ENCODE peak calls at places on chromosomes 1 and 21, in eight cellular contexts. T is PC-3, X is GM23248, Z is HCT116, V is OCI-LY7, Q is hepatocyte, M is MM.1S, U is SK-N-SH. I is an unnamed sample.

GRCh38 chr1:25572708-25573590 is 29.5 kb downstream of the LDLRAP1 start:
- DNase-seq in T (peak; percentile 64), X (peak; percentile 81), Z (no peak), V (peak; percentile 72), Q (peak; percentile 79), M (peak; percentile 21), U (peak; percentile 85), I (peak; percentile 88)

GRCh38 chr21:34524671-34525601 is 12.9 kb upstream of the KCNE1 start:
- DNase-seq in T (peak; percentile 30), X (peak; percentile 83), Z (no peak), V (no peak), Q (peak; percentile 56), M (no peak), U (no peak), I (peak; percentile 81)

GRCh38 chr1:213394837-213395236 is 343.8 kb downstream of the RPS6KC1 start:
- DNase-seq in T (no peak), X (no peak), Z (no peak), V (no peak), Q (no peak), M (no peak), U (no peak), I (no peak)

GRCh38 chr1:116868386-116868785 is 41.3 kb upstream of the PTGFRN start:
- DNase-seq in T (no peak), X (peak; percentile 53), Z (no peak), V (no peak), Q (no peak), M (no peak), U (no peak), I (no peak)

GRCh38 chr1:17958704-17959103 is 148.9 kb upstream of the IGSF21 start:
- DNase-seq in T (no peak), X (no peak), Z (no peak), V (peak; percentile 9), Q (no peak), M (no peak), U (no peak), I (no peak)

GRCh38 chr1:36880155-36881070 is 153.9 kb downstream of the GRIK3 start:
- DNase-seq in T (no peak), X (no peak), Z (no peak), V (no peak), Q (no peak), M (no peak), U (peak; percentile 5), I (no peak)

GRCh38 chr1:33686551-33686950 is 177.3 kb upstream of the HMGB4 start:
- DNase-seq in T (no peak), X (no peak), Z (no peak), V (no peak), Q (no peak), M (no peak), U (no peak), I (no peak)

GRCh38 chr1:151196292-151196800 is 2.0 kb upstream of the PIP5K1A start:
- DNase-seq in T (peak; percentile 97), X (peak; percentile 91), Z (peak; percentile 80), V (peak; percentile 82), Q (peak; percentile 86), M (peak; percentile 91), U (peak; percentile 62), I (peak; percentile 77)

GRCh38 chr1:4305526-4306301 is 348.7 kb upstream of the AJAP1 start:
- DNase-seq in T (no peak), X (peak; percentile 1), Z (no peak), V (no peak), Q (no peak), M (no peak), U (no peak), I (no peak)

GRCh38 chr1:25023826-25024225 is 93.8 kb upstream of the RUNX3 start:
- DNase-seq in T (no peak), X (no peak), Z (no peak), V (no peak), Q (no peak), M (no peak), U (no peak), I (no peak)

GRCh38 chr1:9626201-9626608 is 25.3 kb upstream of the PIK3CD start:
- DNase-seq in T (no peak), X (no peak), Z (no peak), V (peak; percentile 73), Q (no peak), M (peak; percentile 71), U (peak; percentile 23), I (no peak)

GRCh38 chr1:53337499-53337898 is 9.6 kb upstream of the LRP8 start:
- DNase-seq in T (no peak), X (no peak), Z (no peak), V (no peak), Q (no peak), M (no peak), U (no peak), I (no peak)

GRCh38 chr1:7375781-7376660 is 395.1 kb upstream of the VAMP3 start:
- DNase-seq in T (no peak), X (no peak), Z (no peak), V (no peak), Q (no peak), M (no peak), U (no peak), I (no peak)

GRCh38 chr1:188715566-188715965 is 1762.1 kb downstream of the BRINP3 start:
- DNase-seq in T (peak; percentile 25), X (no peak), Z (peak; percentile 22), V (no peak), Q (no peak), M (no peak), U (no peak), I (peak; percentile 54)

GRCh38 chr1:219271914-219272545 is 98.4 kb downstream of the LYPLAL1 start:
- DNase-seq in T (peak; percentile 17), X (peak; percentile 52), Z (no peak), V (no peak), Q (no peak), M (no peak), U (peak; percentile 18), I (no peak)

GRCh38 chr1:60170709-60171108 is 97.1 kb upstream of the C1orf87 start:
- DNase-seq in T (no peak), X (peak; percentile 27), Z (no peak), V (no peak), Q (no peak), M (no peak), U (no peak), I (no peak)

GRCh38 chr1:159141584-159142518 is 29.6 kb upstream of the CADM3 start:
- DNase-seq in T (peak; percentile 52), X (peak; percentile 56), Z (no peak), V (no peak), Q (no peak), M (no peak), U (peak; percentile 72), I (peak; percentile 75)

GRCh38 chr1:202184750-202185460 is 8.7 kb upstream of the LGR6 start:
- DNase-seq in T (peak; percentile 89), X (peak; percentile 94), Z (peak; percentile 88), V (peak; percentile 68), Q (peak; percentile 95), M (peak; percentile 77), U (peak; percentile 90), I (peak; percentile 99)

GRCh38 chr1:94731891-94732290 is 88.3 kb upstream of the SLC44A3 start:
- DNase-seq in T (no peak), X (peak; percentile 42), Z (no peak), V (no peak), Q (no peak), M (no peak), U (no peak), I (no peak)

GRCh38 chr1:88608139-88608943 is 75.7 kb upstream of the PKN2 start:
- DNase-seq in T (peak; percentile 71), X (peak; percentile 54), Z (peak; percentile 32), V (peak; percentile 36), Q (peak; percentile 42), M (peak; percentile 51), U (peak; percentile 29), I (peak; percentile 52)
- TF ChIP-seq EZH2phosphoT487 in T (no peak), X (no peak), Z (no peak), V (no peak), Q (no peak), M (no peak), U (no peak), I (no peak)

DNA sequence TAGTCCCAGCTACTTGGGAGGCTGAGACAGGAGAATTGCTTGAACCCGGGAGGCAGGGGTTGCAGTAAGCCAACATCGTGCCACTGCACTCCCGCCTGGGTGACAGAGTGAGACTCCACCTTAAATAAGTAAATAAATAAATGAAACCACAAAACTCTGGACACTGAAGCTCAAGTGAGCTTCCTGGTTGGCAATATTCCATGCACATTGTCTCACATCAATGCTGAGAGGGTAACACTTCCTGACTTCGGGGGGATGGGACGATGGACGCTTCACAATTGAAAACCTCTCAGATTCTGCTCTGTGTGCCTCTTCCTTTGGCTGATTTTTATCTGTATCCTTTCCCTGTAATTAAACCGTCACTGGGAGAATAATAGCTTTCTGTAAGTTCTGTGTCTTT is 70.0 kb upstream of the ZNF644 start:
- DNase-seq in T (peak; percentile 69), X (no peak), Z (no peak), V (no peak), Q (no peak), M (no peak), U (no peak), I (no peak)
- H3K9me2 ChIP-seq in T (no peaks in the 10 kb centered on the region), X (no peaks in the 10 kb centered on the region), Z (no peaks in the 10 kb centered on the region), V (no peaks in the 10 kb centered on the region), Q (no peaks in the 10 kb centered on the region), M (no peaks in the 10 kb centered on the region), U (no peaks in the 10 kb centered on the region), I (no peaks in the 10 kb centered on the region)

GRCh38 chr1:183871142-183871541 is 66.2 kb downstream of the RGL1 start:
- DNase-seq in T (peak; percentile 83), X (peak; percentile 81), Z (peak; percentile 12), V (no peak), Q (peak; percentile 16), M (no peak), U (no peak), I (no peak)

GRCh38 chr1:183869671-183870070 is 64.8 kb downstream of the RGL1 start:
- DNase-seq in T (no peak), X (no peak), Z (no peak), V (no peak), Q (no peak), M (no peak), U (no peak), I (no peak)

GRCh38 chr1:183870351-183871077 is 65.6 kb downstream of the RGL1 start:
- DNase-seq in T (peak; percentile 52), X (peak; percentile 83), Z (no peak), V (no peak), Q (no peak), M (no peak), U (no peak), I (no peak)

GRCh38 chr1:183871568-183871967 is 66.6 kb downstream of the RGL1 start:
- DNase-seq in T (no peak), X (no peak), Z (no peak), V (no peak), Q (no peak), M (no peak), U (no peak), I (no peak)

GRCh38 chr1:183869230-183869629 is 64.3 kb downstream of the RGL1 start:
- DNase-seq in T (no peak), X (no peak), Z (no peak), V (no peak), Q (no peak), M (no peak), U (no peak), I (no peak)
- H3K27ac ChIP-seq in T (no peak overlapping the region), X (peak overlapping the region; percentile 83), Z (no peak overlapping the region), V (no peak overlapping the region), Q (no peak overlapping the region), M (no peak overlapping the region), U (no peak overlapping the region), I (no peak overlapping the region)

GRCh38 chr1:20355828-20356735 is 65.4 kb downstream of the VWA5B1 start:
- DNase-seq in T (peak; percentile 42), X (peak; percentile 40), Z (no peak), V (no peak), Q (no peak), M (no peak), U (no peak), I (no peak)
- TF ChIP-seq EZH2phosphoT487 in T (no peak), X (no peak), Z (no peak), V (no peak), Q (no peak), M (no peak), U (no peak), I (no peak)